ENCODE peak calls at places on chromosomes 13 and 19, in nine cellular contexts. D, R, W, B, T, M, C, S and Y are unnamed samples.

GRCh38 chr19:12163841-12164240 is 945 bp downstream of the ZNF136 start:
- DNase-seq in D (no peak), R (no peak), W (no peak), B (no peak), T (no peak), M (no peak), C (no peak), S (no peak), Y (no peak)

GRCh38 chr13:113774177-113775107 is 15.4 kb downstream of the TMEM255B start:
- DNase-seq in D (no peak), R (no peak), W (no peak), B (no peak), T (no peak), M (no peak), C (no peak), S (no peak), Y (no peak)

GRCh38 chr13:112248406-112248760 is 127.8 kb upstream of the SPACA7 start:
- DNase-seq in D (no peak), R (no peak), W (no peak), B (no peak), T (no peak), M (no peak), C (no peak), S (no peak), Y (no peak)

GRCh38 chr19:54141356-54141755 is 3.8 kb downstream of the CNOT3 start:
- DNase-seq in D (no peak), R (no peak), W (no peak), B (no peak), T (no peak), M (no peak), C (no peak), S (no peak), Y (no peak)

GRCh38 chr19:5142725-5143097 is 173.8 kb downstream of the KDM4B start:
- DNase-seq in D (no peak), R (no peak), W (no peak), B (no peak), T (no peak), M (no peak), C (no peak), S (no peak), Y (no peak)

GRCh38 chr13:31278874-31279273 is 79.1 kb downstream of the B3GLCT start:
- DNase-seq in D (no peak), R (no peak), W (no peak), B (no peak), T (no peak), M (no peak), C (no peak), S (no peak), Y (no peak)

GRCh38 chr19:19258589-19259338 is 14.3 kb downstream of the TM6SF2 start:
- DNase-seq in D (no peak), R (no peak), W (no peak), B (no peak), T (no peak), M (no peak), C (no peak), S (no peak), Y (no peak)

GRCh38 chr13:91031508-91031907 is 316.0 kb upstream of the MIR17HG start:
- DNase-seq in D (no peak), R (no peak), W (no peak), B (no peak), T (no peak), M (no peak), C (no peak), S (no peak), Y (no peak)

GRCh38 chr13:40231311-40231710 is 435.1 kb downstream of the FOXO1 start:
- DNase-seq in D (no peak), R (no peak), W (no peak), B (no peak), T (no peak), M (no peak), C (no peak), S (no peak), Y (no peak)

GRCh38 chr13:107713314-107713713 is 502.0 kb downstream of the LIG4 start:
- DNase-seq in D (no peak), R (no peak), W (no peak), B (no peak), T (no peak), M (no peak), C (no peak), S (no peak), Y (no peak)